ENCODE peak calls at places on chromosome 17, in ten cellular contexts. H is Right ventricle myocardium superior; Y is cardiac fibroblast; R is activated CD4-positive, alpha-beta T cell treated with anti-CD3 and anti-CD28 coated beads, Interleukin-2, amount 50 U/mL, for 24 hours; L is kidney; D is HT-29; N is germinal center; T is heart right ventricle; X is M059J; W is HAP-1. P is an unnamed sample.

GRCh38 chr17:78687125-78687524 is 94.9 kb downstream of the CYTH1 start:
- DNase-seq in L (no peak), Y (no peak), T (no peak), N (no peak), X (no peak), R (no peak), D (no peak), H (no peak), W (no peak), P (no peak)

GRCh38 chr17:70661342-70662222 is 492.2 kb downstream of the KCNJ2 start:
- DNase-seq in D (peak; percentile 41), L (no peak), T (no peak), R (no peak), N (no peak), X (peak; percentile 34), W (no peak), Y (peak; percentile 9), H (no peak), P (no peak)

GRCh38 chr17:67055811-67056745 is 11.7 kb downstream of the CACNG1 start:
- DNase-seq in Y (no peak), T (no peak), W (no peak), R (no peak), X (no peak), L (no peak), D (no peak), N (peak; percentile 74), H (no peak), P (no peak)

GRCh38 chr17:74177018-74177450 is 26.4 kb upstream of the RPL38 start:
- DNase-seq in X (peak; percentile 68), H (no peak), R (no peak), D (no peak), L (peak; percentile 14), N (no peak), Y (peak; percentile 47), W (no peak), T (no peak), P (no peak)

GRCh38 chr17:64420143-64420670 is 28.7 kb upstream of the MILR1 start:
- DNase-seq in D (peak; percentile 91), R (no peak), Y (peak; percentile 92), L (no peak), N (peak; percentile 58), H (no peak), X (peak; percentile 83), T (no peak), W (peak; percentile 76), P (no peak)

GRCh38 chr17:7260601-7261376 is 1.5 kb downstream of the CLDN7 start:
- DNase-seq in Y (no peak), W (no peak), H (peak; percentile 36), X (no peak), L (peak; percentile 94), R (no peak), N (no peak), D (peak; percentile 73), T (no peak), P (no peak)

GRCh38 chr17:38539386-38539785 is 66.4 kb downstream of the SRCIN1 start:
- DNase-seq in H (peak; percentile 10), L (peak; percentile 39), T (no peak), R (no peak), N (no peak), X (no peak), D (no peak), Y (no peak), W (no peak), P (no peak)

GRCh38 chr17:78337244-78338109 is 22.4 kb downstream of the SOCS3 start:
- DNase-seq in H (no peak), W (no peak), T (no peak), R (no peak), D (no peak), L (peak; percentile 75), X (peak; percentile 66), N (peak; percentile 86), Y (peak; percentile 97), P (no peak)

GRCh38 chr17:47905221-47905733 is 9.2 kb downstream of the SP2 start:
- DNase-seq in N (no peak), L (peak; percentile 85), W (no peak), T (peak; percentile 66), X (peak; percentile 79), R (no peak), D (no peak), Y (peak; percentile 71), H (peak; percentile 85), P (peak; percentile 87)

GRCh38 chr17:61219460-61219859 is 180.2 kb upstream of the TBX2 start:
- DNase-seq in Y (peak; percentile 66), X (no peak), T (peak; percentile 16), D (no peak), N (no peak), L (no peak), W (no peak), R (no peak), H (no peak), P (no peak)

GRCh38 chr17:181213-182163 is at the start of gene DOC2B:
- DNase-seq in D (no peak), Y (peak; percentile 12), R (no peak), H (peak; percentile 77), X (no peak), W (no peak), T (peak; percentile 63), L (peak; percentile 81), N (no peak), P (no peak)

GRCh38 chr17:82101767-82102679 is 4.0 kb upstream of the FASN start:
- DNase-seq in W (no peak), H (peak; percentile 47), T (peak; percentile 16), N (no peak), R (no peak), D (peak; percentile 49), X (no peak), L (no peak), Y (no peak), P (no peak)

GRCh38 chr17:33013596-33014375 is 22.1 kb downstream of the SPACA3 start:
- DNase-seq in D (no peak), L (no peak), H (no peak), T (no peak), Y (peak; percentile 8), W (no peak), N (no peak), X (peak; percentile 4), R (no peak), P (no peak)

GRCh38 chr17:81064746-81065475 is 30.0 kb downstream of the BAIAP2 start:
- DNase-seq in X (no peak), D (no peak), Y (peak; percentile 39), W (no peak), R (no peak), T (no peak), H (no peak), N (no peak), L (no peak), P (no peak)

GRCh38 chr17:28912938-28913333 is 10.1 kb upstream of the DHRS13 start:
- DNase-seq in N (no peak), H (no peak), X (no peak), R (no peak), D (no peak), W (no peak), L (no peak), T (no peak), Y (no peak), P (no peak)

GRCh38 chr17:45230787-45231480 is 9.2 kb downstream of the FMNL1 start:
- DNase-seq in T (peak; percentile 78), R (no peak), L (no peak), N (no peak), Y (peak; percentile 69), D (no peak), X (peak; percentile 46), H (peak; percentile 83), W (no peak), P (no peak)

GRCh38 chr17:41009301-41009760 is 403 bp upstream of the KRTAP3-1 start:
- DNase-seq in R (no peak), L (no peak), H (no peak), X (peak; percentile 34), Y (no peak), T (no peak), D (peak; percentile 51), W (peak; percentile 69), N (no peak), P (no peak)

GRCh38 chr17:38687291-38687690 is 12.5 kb upstream of the EPOP start:
- DNase-seq in W (no peak), X (peak; percentile 62), D (no peak), R (no peak), H (no peak), N (no peak), T (no peak), L (no peak), Y (peak; percentile 77), P (no peak)

GRCh38 chr17:62565817-62566216 is 61.7 kb upstream of the MRC2 start:
- DNase-seq in N (no peak), T (no peak), X (peak; percentile 90), R (no peak), W (no peak), H (no peak), L (no peak), D (no peak), Y (peak; percentile 89), P (no peak)

GRCh38 chr17:42072323-42073187 is 22.2 kb upstream of the C17orf113 start:
- DNase-seq in N (no peak), D (no peak), H (no peak), W (no peak), X (no peak), R (no peak), Y (no peak), L (no peak), T (no peak), P (no peak)

GRCh38 chr17:42679001-42679491 is 2.3 kb upstream of the PLEKHH3 start:
- DNase-seq in L (peak; percentile 88), Y (peak; percentile 54), W (peak; percentile 52), R (no peak), D (peak; percentile 57), H (no peak), X (peak; percentile 16), N (no peak), T (no peak), P (no peak)

GRCh38 chr17:4072487-4073157 is 70.2 kb downstream of the ZZEF1 start:
- DNase-seq in X (peak; percentile 75), W (no peak), R (no peak), N (no peak), D (no peak), H (no peak), T (no peak), Y (peak; percentile 69), L (no peak), P (no peak)

GRCh38 chr17:2580156-2580555 is 13.3 kb upstream of the PAFAH1B1 start:
- DNase-seq in W (no peak), D (no peak), N (no peak), R (no peak), H (no peak), T (no peak), X (no peak), Y (no peak), L (no peak), P (no peak)

GRCh38 chr17:13575466-13575865 is 26.3 kb downstream of the HS3ST3A1 start:
- DNase-seq in H (no peak), N (no peak), Y (no peak), T (no peak), X (no peak), R (no peak), D (no peak), L (no peak), W (no peak), P (no peak)

GRCh38 chr17:38559025-38559879 is 46.5 kb downstream of the SRCIN1 start:
- DNase-seq in L (peak; percentile 97), H (peak; percentile 87), T (peak; percentile 76), R (peak; percentile 80), N (peak; percentile 89), X (no peak), Y (peak; percentile 49), D (peak; percentile 99), W (peak; percentile 94), P (peak; percentile 94)

GRCh38 chr17:3600529-3601205 is 8.5 kb downstream of the TRPV1 start:
- DNase-seq in T (no peak), W (no peak), N (no peak), D (no peak), H (no peak), Y (no peak), X (no peak), R (no peak), L (no peak), P (no peak)

GRCh38 chr17:40854175-40854814 is 12.7 kb downstream of the KRT12 start:
- DNase-seq in N (no peak), Y (peak; percentile 89), W (no peak), R (no peak), H (no peak), T (no peak), L (no peak), D (peak; percentile 59), X (peak; percentile 84), P (no peak)

GRCh38 chr17:64635647-64636305 is 26.3 kb downstream of the SMURF2 start:
- DNase-seq in D (no peak), Y (peak; percentile 91), W (no peak), X (peak; percentile 66), N (no peak), H (no peak), R (no peak), L (no peak), T (no peak), P (no peak)